ENCODE peak calls at places on chromosome 13, in six cellular contexts. L is AG04449, I is left ventricle myocardium inferior, U is H9, E is progenitor cell of endocrine pancreas, M is B cell. O is an unnamed sample.

GRCh38 chr13:106362637-106363036 is 172.8 kb downstream of the EFNB2 start:
- DNase-seq in L (no peak), I (no peak), U (no peak), E (no peak), M (no peak), O (no peak)

GRCh38 chr13:106533101-106533939 is 2.1 kb downstream of the EFNB2 start:
- DNase-seq in L (no peak), I (peak; percentile 81), U (peak; percentile 79), E (peak; percentile 76), M (no peak), O (no peak)

GRCh38 chr13:76663941-76664340 is 222.3 kb downstream of the KCTD12 start:
- DNase-seq in L (no peak), I (no peak), U (no peak), E (no peak), M (no peak), O (no peak)

GRCh38 chr13:39417131-39417530 is 185.9 kb downstream of the LHFPL6 start:
- DNase-seq in L (no peak), I (no peak), U (peak; percentile 45), E (no peak), M (no peak), O (no peak)

GRCh38 chr13:24038846-24039330 is 121.6 kb upstream of the SPATA13 start:
- DNase-seq in L (no peak), I (no peak), U (no peak), E (no peak), M (no peak), O (no peak)

GRCh38 chr13:27665333-27665732 is 43.6 kb downstream of the POLR1D start:
- DNase-seq in L (no peak), I (no peak), U (no peak), E (no peak), M (no peak), O (no peak)

GRCh38 chr13:49356224-49356623 is 87.6 kb downstream of the CAB39L start:
- DNase-seq in L (peak; percentile 84), I (no peak), U (no peak), E (no peak), M (no peak), O (no peak)

GRCh38 chr13:26587251-26587650 is 29.8 kb downstream of the WASF3 start:
- DNase-seq in L (no peak), I (no peak), U (no peak), E (no peak), M (no peak), O (no peak)

GRCh38 chr13:42544246-42544915 is 29.6 kb upstream of the TNFSF11 start:
- DNase-seq in L (no peak), I (no peak), U (no peak), E (no peak), M (no peak), O (no peak)

GRCh38 chr13:28655566-28655965 is 3.4 kb upstream of the POMP start:
- DNase-seq in L (no peak), I (no peak), U (no peak), E (no peak), M (no peak), O (no peak)

GRCh38 chr13:44667950-44668349 is 91.8 kb upstream of the TSC22D1 start:
- DNase-seq in L (peak; percentile 75), I (no peak), U (no peak), E (no peak), M (no peak), O (no peak)

GRCh38 chr13:74406439-74406838 is 272.2 kb upstream of the KLF12 start:
- DNase-seq in L (no peak), I (no peak), U (no peak), E (no peak), M (no peak), O (no peak)

GRCh38 chr13:77351326-77351725 is 24.4 kb upstream of the MYCBP2 start:
- DNase-seq in L (no peak), I (no peak), U (no peak), E (no peak), M (no peak), O (no peak)

GRCh38 chr13:48965736-48966135 is 10.0 kb upstream of the FNDC3A start:
- DNase-seq in L (no peak), I (no peak), U (no peak), E (no peak), M (no peak), O (no peak)

GRCh38 chr13:51844862-51845573 is at the start of gene TMEM272:
- DNase-seq in L (no peak), I (peak; percentile 42), U (peak; percentile 72), E (peak; percentile 73), M (no peak), O (peak; percentile 30)

GRCh38 chr13:41546372-41547252 is 89.3 kb downstream of the RGCC start:
- DNase-seq in L (peak; percentile 60), I (no peak), U (no peak), E (no peak), M (no peak), O (no peak)

GRCh38 chr13:73880365-73880764 is 253.8 kb downstream of the KLF12 start:
- DNase-seq in L (no peak), I (no peak), U (no peak), E (no peak), M (no peak), O (no peak)

GRCh38 chr13:62014299-62014698 is 598.6 kb upstream of the PCDH20 start:
- DNase-seq in L (no peak), I (no peak), U (no peak), E (no peak), M (no peak), O (no peak)

GRCh38 chr13:75455962-75456361 is 26.0 kb downstream of the TBC1D4 start:
- DNase-seq in L (no peak), I (no peak), U (no peak), E (no peak), M (no peak), O (no peak)

GRCh38 chr13:38369058-38369457 is 19.4 kb downstream of the UFM1 start:
- DNase-seq in L (no peak), I (no peak), U (no peak), E (no peak), M (no peak), O (no peak)

GRCh38 chr13:59658736-59659330 is 504.9 kb downstream of the DIAPH3 start:
- DNase-seq in L (no peak), I (no peak), U (no peak), E (no peak), M (no peak), O (no peak)

GRCh38 chr13:110331362-110331761 is 24.3 kb downstream of the COL4A2 start:
- DNase-seq in L (no peak), I (no peak), U (no peak), E (no peak), M (no peak), O (no peak)

GRCh38 chr13:60178327-60178726 is 14.6 kb upstream of the DIAPH3 start:
- DNase-seq in L (no peak), I (no peak), U (no peak), E (no peak), M (no peak), O (no peak)

GRCh38 chr13:84279166-84279565 is 396.9 kb upstream of the SLITRK1 start:
- DNase-seq in L (no peak), I (no peak), U (no peak), E (no peak), M (no peak), O (no peak)

GRCh38 chr13:45879666-45880065 is 28.1 kb upstream of the SIAH3 start:
- DNase-seq in L (no peak), I (peak; percentile 65), U (peak; percentile 72), E (no peak), M (no peak), O (no peak)

DNA sequence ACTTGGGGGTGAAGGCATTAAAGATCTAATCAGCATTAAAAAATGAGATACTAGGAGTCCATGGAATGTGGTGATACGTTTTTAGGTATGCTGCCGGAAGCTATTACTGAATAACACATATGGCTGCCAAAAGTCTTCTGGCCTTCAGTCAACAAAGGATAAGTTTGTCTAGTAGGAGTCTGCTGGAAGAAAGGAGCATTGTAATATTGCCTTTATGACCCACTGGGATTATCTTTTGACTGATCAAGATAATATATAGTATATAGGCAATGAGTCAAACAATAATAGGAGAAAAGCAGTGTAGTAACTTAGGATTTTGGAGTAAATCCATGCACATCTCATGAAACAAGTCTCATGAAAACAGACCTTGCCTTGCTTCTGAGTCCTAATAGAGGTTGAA is 295.4 kb downstream of the SLITRK6 start:
- DNase-seq in L (no peak), I (no peak), U (no peak), E (no peak), M (no peak), O (no peak)
- TF ChIP-seq CTCF in L (no peak), I (no peak), U (no peak), E (no peak), M (no peak), O (no peak)

GRCh38 chr13:113782472-113782871 is 23.4 kb downstream of the TMEM255B start:
- DNase-seq in L (no peak), I (no peak), U (no peak), E (no peak), M (no peak), O (no peak)

GRCh38 chr13:113783966-113784644 is 25.1 kb downstream of the TMEM255B start:
- DNase-seq in L (no peak), I (no peak), U (no peak), E (no peak), M (no peak), O (no peak)

GRCh38 chr13:113783482-113783881 is 24.5 kb downstream of the TMEM255B start:
- DNase-seq in L (no peak), I (no peak), U (no peak), E (no peak), M (no peak), O (no peak)

GRCh38 chr13:113784645-113785024 is 25.6 kb downstream of the TMEM255B start:
- DNase-seq in L (no peak), I (no peak), U (no peak), E (no peak), M (no peak), O (no peak)

GRCh38 chr13:113781571-113781970 is 22.5 kb downstream of the TMEM255B start:
- DNase-seq in L (no peak), I (no peak), U (no peak), E (no peak), M (no peak), O (no peak)
- TF ChIP-seq CTCF in L (no peak), I (no peak), U (no peak), E (no peak), M (no peak), O (no peak)

GRCh38 chr13:81171065-81171647 is 830.2 kb upstream of the SPRY2 start:
- DNase-seq in L (no peak), I (no peak), U (no peak), E (no peak), M (no peak), O (no peak)
- TF ChIP-seq CTCF in L (peak; percentile 16), I (peak; percentile 64), U (peak; percentile 79), E (peak; percentile 84), M (no peak), O (no peak)

GRCh38 chr13:31166591-31166990 is 4.9 kb upstream of the HSPH1 start:
- DNase-seq in L (no peak), I (no peak), U (no peak), E (no peak), M (no peak), O (no peak)

GRCh38 chr13:31159306-31159705 is 2.4 kb downstream of the HSPH1 start:
- DNase-seq in L (no peak), I (no peak), U (no peak), E (no peak), M (no peak), O (no peak)

GRCh38 chr13:31160857-31161582 is 684 bp downstream of the HSPH1 start:
- DNase-seq in L (no peak), I (peak; percentile 48), U (no peak), E (peak; percentile 38), M (peak; percentile 60), O (peak; percentile 44)

GRCh38 chr13:31162151-31163008 is 676 bp upstream of the HSPH1 start:
- DNase-seq in L (peak; percentile 89), I (peak; percentile 95), U (peak; percentile 98), E (peak; percentile 83), M (peak; percentile 98), O (peak; percentile 93)

GRCh38 chr13:31161583-31162150 is at the start of gene HSPH1:
- DNase-seq in L (peak; percentile 73), I (peak; percentile 99), U (peak; percentile 98), E (peak; percentile 94), M (peak; percentile 100), O (peak; percentile 96)
- TF ChIP-seq CTCF in L (peak; percentile 43), I (peak; percentile 28), U (peak; percentile 38), E (peak; percentile 37), M (no peak), O (no peak)

O was measured in natural killer cell.